ENCODE peak calls at places on chromosomes 13 and 19, in six cellular contexts. One of them, this sample, is unnamed.

GRCh38 chr19:28940751-28941500 is 272.0 kb downstream of the UQCRFS1 start:
- DNase-seq in mesothelial cell of epicardium: no peak
- DNase-seq in ascending aorta: no peak
- DNase-seq in foreskin fibroblast: peak
- DNase-seq in dorsolateral prefrontal cortex: peak
- DNase-seq in cardiac fibroblast: peak
- DNase-seq in this sample: no peak

GRCh38 chr19:16660763-16661479 is at the start of gene TMEM38A:
- DNase-seq in mesothelial cell of epicardium: peak
- DNase-seq in ascending aorta: no peak
- DNase-seq in foreskin fibroblast: peak
- DNase-seq in dorsolateral prefrontal cortex: no peak
- DNase-seq in cardiac fibroblast: no peak
- DNase-seq in this sample: peak

GRCh38 chr13:24274452-24274971 is 34.9 kb upstream of the C1QTNF9 start:
- DNase-seq in mesothelial cell of epicardium: no peak
- DNase-seq in ascending aorta: no peak
- DNase-seq in foreskin fibroblast: no peak
- DNase-seq in dorsolateral prefrontal cortex: no peak
- DNase-seq in cardiac fibroblast: peak
- DNase-seq in this sample: peak

GRCh38 chr19:18763674-18764590 is 27.2 kb downstream of the COMP start:
- DNase-seq in mesothelial cell of epicardium: no peak
- DNase-seq in ascending aorta: no peak
- DNase-seq in foreskin fibroblast: peak
- DNase-seq in dorsolateral prefrontal cortex: no peak
- DNase-seq in cardiac fibroblast: peak
- DNase-seq in this sample: no peak

GRCh38 chr13:37492061-37492460 is 106.5 kb downstream of the POSTN start:
- DNase-seq in mesothelial cell of epicardium: no peak
- DNase-seq in ascending aorta: no peak
- DNase-seq in foreskin fibroblast: no peak
- DNase-seq in dorsolateral prefrontal cortex: no peak
- DNase-seq in cardiac fibroblast: no peak
- DNase-seq in this sample: no peak

GRCh38 chr13:80082396-80083096 is 258.4 kb downstream of the SPRY2 start:
- DNase-seq in mesothelial cell of epicardium: no peak
- DNase-seq in ascending aorta: no peak
- DNase-seq in foreskin fibroblast: peak
- DNase-seq in dorsolateral prefrontal cortex: no peak
- DNase-seq in cardiac fibroblast: peak
- DNase-seq in this sample: no peak

GRCh38 chr13:42981317-42981716 is 10.7 kb downstream of the EPSTI1 start:
- DNase-seq in mesothelial cell of epicardium: no peak
- DNase-seq in ascending aorta: no peak
- DNase-seq in foreskin fibroblast: peak
- DNase-seq in dorsolateral prefrontal cortex: no peak
- DNase-seq in cardiac fibroblast: peak
- DNase-seq in this sample: no peak

GRCh38 chr19:461664-462551 is 1.1 kb upstream of the SHC2 start:
- DNase-seq in mesothelial cell of epicardium: no peak
- DNase-seq in ascending aorta: no peak
- DNase-seq in foreskin fibroblast: peak
- DNase-seq in dorsolateral prefrontal cortex: peak
- DNase-seq in cardiac fibroblast: no peak
- DNase-seq in this sample: no peak

GRCh38 chr19:51931921-51932320 is 4.6 kb downstream of the ZNF613 start:
- DNase-seq in mesothelial cell of epicardium: no peak
- DNase-seq in ascending aorta: no peak
- DNase-seq in foreskin fibroblast: no peak
- DNase-seq in dorsolateral prefrontal cortex: no peak
- DNase-seq in cardiac fibroblast: no peak
- DNase-seq in this sample: no peak

GRCh38 chr19:29191005-29191404 is 21.9 kb downstream of the UQCRFS1 start:
- DNase-seq in mesothelial cell of epicardium: no peak
- DNase-seq in ascending aorta: no peak
- DNase-seq in foreskin fibroblast: no peak
- DNase-seq in dorsolateral prefrontal cortex: no peak
- DNase-seq in cardiac fibroblast: no peak
- DNase-seq in this sample: no peak

DNA sequence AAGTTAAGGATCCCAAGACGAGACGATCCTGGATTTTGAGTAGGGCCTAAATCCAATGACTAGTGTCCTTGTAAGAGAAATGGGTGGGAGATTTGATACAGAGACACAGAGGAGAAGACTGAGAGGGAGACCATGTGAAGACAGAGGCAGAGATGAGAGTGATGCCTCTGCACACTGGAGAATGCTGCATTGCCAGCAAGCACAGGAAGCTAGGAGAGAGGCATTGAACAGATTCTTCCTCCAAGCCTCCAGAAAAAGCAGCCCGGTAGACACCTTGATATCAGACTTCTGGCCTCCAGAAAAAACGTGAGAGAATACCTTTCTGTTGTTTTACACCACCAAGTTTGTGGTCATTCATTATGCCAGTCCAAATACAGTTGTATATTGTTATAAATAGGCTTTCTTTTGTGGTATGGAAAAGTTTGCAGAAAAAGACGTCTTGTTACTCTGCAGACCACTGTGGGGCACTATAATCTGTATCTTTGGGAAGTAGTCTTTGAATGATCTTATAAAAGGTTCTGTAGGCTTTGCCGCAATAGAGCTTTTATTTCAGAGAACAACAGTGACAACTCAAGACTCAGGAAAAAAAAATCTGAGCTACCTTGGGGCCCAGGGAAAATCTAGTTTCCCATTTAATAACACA is 17.9 kb upstream of the RFC3 start:
- DNase-seq in mesothelial cell of epicardium: no peak
- DNase-seq in ascending aorta: no peak
- DNase-seq in foreskin fibroblast: peak
- DNase-seq in dorsolateral prefrontal cortex: no peak
- DNase-seq in cardiac fibroblast: peak
- DNase-seq in this sample: no peak
- TF ChIP-seq CTCF in mesothelial cell of epicardium: no peak
- TF ChIP-seq CTCF in ascending aorta: no peak
- TF ChIP-seq CTCF in foreskin fibroblast: peak
- TF ChIP-seq CTCF in dorsolateral prefrontal cortex: peak
- TF ChIP-seq CTCF in cardiac fibroblast: peak
- TF ChIP-seq CTCF in this sample: no peak

GRCh38 chr19:42178791-42179500 is 38.5 kb downstream of the DEDD2 start:
- DNase-seq in mesothelial cell of epicardium: no peak
- DNase-seq in ascending aorta: no peak
- DNase-seq in foreskin fibroblast: no peak
- DNase-seq in dorsolateral prefrontal cortex: no peak
- DNase-seq in cardiac fibroblast: no peak
- DNase-seq in this sample: no peak
- TF ChIP-seq CTCF in mesothelial cell of epicardium: no peak
- TF ChIP-seq CTCF in ascending aorta: no peak
- TF ChIP-seq CTCF in foreskin fibroblast: peak
- TF ChIP-seq CTCF in dorsolateral prefrontal cortex: no peak
- TF ChIP-seq CTCF in cardiac fibroblast: peak
- TF ChIP-seq CTCF in this sample: no peak

DNA sequence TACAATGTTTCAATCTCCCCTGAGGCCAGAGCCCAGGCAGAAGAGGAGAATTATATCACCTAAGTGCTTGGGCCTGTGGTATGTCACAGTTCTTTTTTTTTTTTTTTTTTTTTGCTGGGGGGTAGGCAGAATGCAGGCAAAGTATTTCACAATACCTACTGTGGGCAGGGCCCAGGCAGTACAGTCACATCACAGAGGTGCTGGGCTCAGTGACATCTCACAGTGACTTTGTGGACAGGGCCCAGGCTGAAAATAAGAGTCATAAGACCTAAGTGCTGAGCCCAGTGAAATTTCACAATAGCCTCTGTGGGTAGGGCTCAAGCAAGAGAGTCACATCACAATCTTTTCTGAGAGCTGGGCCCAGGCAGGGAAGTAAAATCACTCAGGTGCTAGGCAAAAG is 15.9 kb upstream of the ZNF208 start:
- DNase-seq in mesothelial cell of epicardium: no peak
- DNase-seq in ascending aorta: no peak
- DNase-seq in foreskin fibroblast: no peak
- DNase-seq in dorsolateral prefrontal cortex: no peak
- DNase-seq in cardiac fibroblast: no peak
- DNase-seq in this sample: no peak
- TF ChIP-seq CTCF in mesothelial cell of epicardium: no peak
- TF ChIP-seq CTCF in ascending aorta: no peak
- TF ChIP-seq CTCF in foreskin fibroblast: no peak
- TF ChIP-seq CTCF in dorsolateral prefrontal cortex: no peak
- TF ChIP-seq CTCF in cardiac fibroblast: no peak
- TF ChIP-seq CTCF in this sample: no peak

GRCh38 chr19:21838646-21839045 is 2.7 kb upstream of the ZNF43 start:
- DNase-seq in mesothelial cell of epicardium: no peak
- DNase-seq in ascending aorta: no peak
- DNase-seq in foreskin fibroblast: peak
- DNase-seq in dorsolateral prefrontal cortex: no peak
- DNase-seq in cardiac fibroblast: peak
- DNase-seq in this sample: no peak
- TF ChIP-seq CTCF in mesothelial cell of epicardium: no peak
- TF ChIP-seq CTCF in ascending aorta: no peak
- TF ChIP-seq CTCF in foreskin fibroblast: no peak
- TF ChIP-seq CTCF in dorsolateral prefrontal cortex: no peak
- TF ChIP-seq CTCF in cardiac fibroblast: no peak
- TF ChIP-seq CTCF in this sample: no peak

GRCh38 chr19:44592451-44592890 is 20.9 kb upstream of the IGSF23 start:
- DNase-seq in mesothelial cell of epicardium: no peak
- DNase-seq in ascending aorta: no peak
- DNase-seq in foreskin fibroblast: peak
- DNase-seq in dorsolateral prefrontal cortex: no peak
- DNase-seq in cardiac fibroblast: peak
- DNase-seq in this sample: no peak

GRCh38 chr19:44585371-44586141 is 27.8 kb upstream of the IGSF23 start:
- DNase-seq in mesothelial cell of epicardium: no peak
- DNase-seq in ascending aorta: no peak
- DNase-seq in foreskin fibroblast: peak
- DNase-seq in dorsolateral prefrontal cortex: no peak
- DNase-seq in cardiac fibroblast: peak
- DNase-seq in this sample: no peak

GRCh38 chr19:44588753-44589112 is 24.6 kb upstream of the IGSF23 start:
- DNase-seq in mesothelial cell of epicardium: no peak
- DNase-seq in ascending aorta: no peak
- DNase-seq in foreskin fibroblast: no peak
- DNase-seq in dorsolateral prefrontal cortex: no peak
- DNase-seq in cardiac fibroblast: no peak
- DNase-seq in this sample: no peak

GRCh38 chr19:44590245-44591059 is 22.9 kb upstream of the IGSF23 start:
- DNase-seq in mesothelial cell of epicardium: no peak
- DNase-seq in ascending aorta: no peak
- DNase-seq in foreskin fibroblast: no peak
- DNase-seq in dorsolateral prefrontal cortex: no peak
- DNase-seq in cardiac fibroblast: no peak
- DNase-seq in this sample: no peak

GRCh38 chr19:44587863-44588752 is 25.3 kb upstream of the IGSF23 start:
- DNase-seq in mesothelial cell of epicardium: no peak
- DNase-seq in ascending aorta: no peak
- DNase-seq in foreskin fibroblast: peak
- DNase-seq in dorsolateral prefrontal cortex: no peak
- DNase-seq in cardiac fibroblast: peak
- DNase-seq in this sample: no peak
- TF ChIP-seq CTCF in mesothelial cell of epicardium: no peak
- TF ChIP-seq CTCF in ascending aorta: no peak
- TF ChIP-seq CTCF in foreskin fibroblast: peak
- TF ChIP-seq CTCF in dorsolateral prefrontal cortex: peak
- TF ChIP-seq CTCF in cardiac fibroblast: peak
- TF ChIP-seq CTCF in this sample: no peak

GRCh38 chr13:46992383-46992952 is 95.6 kb upstream of the HTR2A start:
- DNase-seq in mesothelial cell of epicardium: no peak
- DNase-seq in ascending aorta: no peak
- DNase-seq in foreskin fibroblast: peak
- DNase-seq in dorsolateral prefrontal cortex: no peak
- DNase-seq in cardiac fibroblast: peak
- DNase-seq in this sample: no peak
- TF ChIP-seq CTCF in mesothelial cell of epicardium: no peak
- TF ChIP-seq CTCF in ascending aorta: no peak
- TF ChIP-seq CTCF in foreskin fibroblast: peak
- TF ChIP-seq CTCF in dorsolateral prefrontal cortex: no peak
- TF ChIP-seq CTCF in cardiac fibroblast: peak
- TF ChIP-seq CTCF in this sample: no peak

GRCh38 chr13:95707442-95708389 is 30.8 kb downstream of the DNAJC3 start:
- DNase-seq in mesothelial cell of epicardium: no peak
- DNase-seq in ascending aorta: no peak
- DNase-seq in foreskin fibroblast: no peak
- DNase-seq in dorsolateral prefrontal cortex: no peak
- DNase-seq in cardiac fibroblast: no peak
- DNase-seq in this sample: no peak

GRCh38 chr13:95708390-95708774 is 31.4 kb downstream of the DNAJC3 start:
- DNase-seq in mesothelial cell of epicardium: no peak
- DNase-seq in ascending aorta: no peak
- DNase-seq in foreskin fibroblast: no peak
- DNase-seq in dorsolateral prefrontal cortex: no peak
- DNase-seq in cardiac fibroblast: no peak
- DNase-seq in this sample: no peak

GRCh38 chr13:95707035-95707434 is 30.1 kb downstream of the DNAJC3 start:
- DNase-seq in mesothelial cell of epicardium: no peak
- DNase-seq in ascending aorta: no peak
- DNase-seq in foreskin fibroblast: no peak
- DNase-seq in dorsolateral prefrontal cortex: no peak
- DNase-seq in cardiac fibroblast: no peak
- DNase-seq in this sample: no peak

GRCh38 chr13:95706356-95706755 is 29.4 kb downstream of the DNAJC3 start:
- DNase-seq in mesothelial cell of epicardium: no peak
- DNase-seq in ascending aorta: no peak
- DNase-seq in foreskin fibroblast: no peak
- DNase-seq in dorsolateral prefrontal cortex: no peak
- DNase-seq in cardiac fibroblast: no peak
- DNase-seq in this sample: no peak

DNA sequence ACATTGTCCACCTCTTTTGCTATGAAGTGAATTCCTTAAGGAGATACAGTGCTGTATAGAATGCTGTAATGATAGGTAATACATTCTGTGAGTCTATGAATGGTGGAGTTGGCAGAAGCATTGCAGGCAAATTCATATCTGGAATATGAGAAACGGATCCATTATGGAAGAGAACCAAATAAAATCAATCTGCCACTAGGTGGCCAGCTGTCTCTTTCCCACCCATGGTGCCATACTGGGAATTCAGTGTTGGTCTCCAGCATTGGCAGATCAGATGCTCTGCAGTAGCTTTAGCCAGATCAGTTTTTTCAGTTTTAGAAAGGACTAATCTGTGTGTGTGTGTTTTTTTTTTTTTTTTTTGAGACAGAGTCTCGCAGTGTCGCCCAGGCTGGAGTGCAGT is 27.6 kb downstream of the DNAJC3 start:
- DNase-seq in mesothelial cell of epicardium: no peak
- DNase-seq in ascending aorta: no peak
- DNase-seq in foreskin fibroblast: peak
- DNase-seq in dorsolateral prefrontal cortex: no peak
- DNase-seq in cardiac fibroblast: no peak
- DNase-seq in this sample: no peak
- TF ChIP-seq CTCF in mesothelial cell of epicardium: peak
- TF ChIP-seq CTCF in ascending aorta: no peak
- TF ChIP-seq CTCF in foreskin fibroblast: peak
- TF ChIP-seq CTCF in dorsolateral prefrontal cortex: no peak
- TF ChIP-seq CTCF in cardiac fibroblast: peak
- TF ChIP-seq CTCF in this sample: no peak

GRCh38 chr13:26873174-26873698 is 112.7 kb upstream of the GPR12 start:
- DNase-seq in mesothelial cell of epicardium: no peak
- DNase-seq in ascending aorta: no peak
- DNase-seq in foreskin fibroblast: no peak
- DNase-seq in dorsolateral prefrontal cortex: no peak
- DNase-seq in cardiac fibroblast: no peak
- DNase-seq in this sample: no peak
- TF ChIP-seq CTCF in mesothelial cell of epicardium: no peak
- TF ChIP-seq CTCF in ascending aorta: no peak
- TF ChIP-seq CTCF in foreskin fibroblast: no peak
- TF ChIP-seq CTCF in dorsolateral prefrontal cortex: no peak
- TF ChIP-seq CTCF in cardiac fibroblast: no peak
- TF ChIP-seq CTCF in this sample: no peak

GRCh38 chr13:110358381-110358780 is 51.3 kb downstream of the COL4A2 start:
- DNase-seq in mesothelial cell of epicardium: no peak
- DNase-seq in ascending aorta: no peak
- DNase-seq in foreskin fibroblast: no peak
- DNase-seq in dorsolateral prefrontal cortex: no peak
- DNase-seq in cardiac fibroblast: no peak
- DNase-seq in this sample: no peak
- TF ChIP-seq CTCF in mesothelial cell of epicardium: no peak
- TF ChIP-seq CTCF in ascending aorta: no peak
- TF ChIP-seq CTCF in foreskin fibroblast: no peak
- TF ChIP-seq CTCF in dorsolateral prefrontal cortex: no peak
- TF ChIP-seq CTCF in cardiac fibroblast: no peak
- TF ChIP-seq CTCF in this sample: no peak

This sample was measured in activated B cell treated with CpG ODN at 0.5 μM for 24 hours.